ENCODE peak calls at places on chromosomes 13 and 19, in nine cellular contexts. V is GM12878, L is stomach, G is K562, O is tibial nerve, M is A549, N is HepG2, H is transverse colon, B is ovary. I is an unnamed sample.

GRCh38 chr19:5961969-5962945 is 15.7 kb downstream of the RANBP3 start:
- DNase-seq in V (no peak), L (peak), G (no peak), O (peak), M (no peak), N (peak), H (peak), B (no peak), I (no peak)

GRCh38 chr13:109862627-109863026 is 76.2 kb upstream of the IRS2 start:
- DNase-seq in V (no peak), L (no peak), G (no peak), O (no peak), M (no peak), N (no peak), H (no peak), B (no peak), I (no peak)

GRCh38 chr13:23817136-23817535 is 72.1 kb downstream of the MIPEP start:
- DNase-seq in V (no peak), L (no peak), G (no peak), O (no peak), M (no peak), N (no peak), H (no peak), B (no peak), I (no peak)

GRCh38 chr19:34493038-34493648 is 11.6 kb downstream of the WTIP start:
- DNase-seq in V (no peak), L (no peak), G (no peak), O (no peak), M (no peak), N (no peak), H (no peak), B (no peak), I (no peak)

GRCh38 chr13:113075711-113076110 is 29.9 kb upstream of the F7 start:
- DNase-seq in V (no peak), L (no peak), G (no peak), O (no peak), M (no peak), N (no peak), H (no peak), B (no peak), I (no peak)

GRCh38 chr19:41945135-41945766 is 13.9 kb downstream of the RABAC1 start:
- DNase-seq in V (peak), L (peak), G (no peak), O (no peak), M (no peak), N (no peak), H (peak), B (no peak), I (no peak)

GRCh38 chr13:79423801-79424642 is 18.0 kb upstream of the RBM26 start:
- DNase-seq in V (no peak), L (no peak), G (peak), O (no peak), M (peak), N (peak), H (no peak), B (no peak), I (no peak)

GRCh38 chr19:40398417-40399056 is 8.6 kb upstream of the HIPK4 start:
- DNase-seq in V (no peak), L (peak), G (peak), O (no peak), M (peak), N (no peak), H (peak), B (peak), I (no peak)

GRCh38 chr19:43725468-43725867 is 9.6 kb downstream of the IRGC start:
- DNase-seq in V (peak), L (no peak), G (no peak), O (no peak), M (no peak), N (no peak), H (no peak), B (no peak), I (no peak)

GRCh38 chr19:3024870-3025515 is 4.1 kb downstream of the TLE2 start:
- DNase-seq in V (no peak), L (no peak), G (peak), O (no peak), M (no peak), N (no peak), H (peak), B (no peak), I (no peak)

GRCh38 chr19:45428385-45429231 is 4.9 kb upstream of the ERCC1 start:
- DNase-seq in V (no peak), L (peak), G (peak), O (no peak), M (no peak), N (no peak), H (peak), B (peak), I (peak)

GRCh38 chr13:106083620-106084350 is 451.7 kb downstream of the EFNB2 start:
- DNase-seq in V (no peak), L (peak), G (no peak), O (no peak), M (peak), N (peak), H (peak), B (no peak), I (no peak)

GRCh38 chr19:32814624-32815023 is 54.9 kb downstream of the SLC7A9 start:
- DNase-seq in V (no peak), L (no peak), G (no peak), O (no peak), M (no peak), N (no peak), H (no peak), B (no peak), I (no peak)

GRCh38 chr19:39329948-39330347 is 5.9 kb downstream of the GMFG start:
- DNase-seq in V (no peak), L (no peak), G (no peak), O (no peak), M (no peak), N (no peak), H (no peak), B (no peak), I (no peak)

GRCh38 chr19:42135836-42136235 is 3.6 kb upstream of the POU2F2 start:
- DNase-seq in V (no peak), L (no peak), G (no peak), O (no peak), M (no peak), N (no peak), H (no peak), B (no peak), I (no peak)

GRCh38 chr13:66430266-66430665 is 799.9 kb downstream of the PCDH9 start:
- DNase-seq in V (no peak), L (no peak), G (no peak), O (no peak), M (no peak), N (no peak), H (no peak), B (no peak), I (no peak)
- H3K27ac ChIP-seq in V (no peak), L (no peak), G (no peak), O (no peak), M (no peak), N (no peak), H (no peak), B (no peak), I (no peak)

GRCh38 chr19:10007811-10008211 is 2.5 kb downstream of the COL5A3 start:
- DNase-seq in V (no peak), L (no peak), G (no peak), O (peak), M (no peak), N (no peak), H (no peak), B (no peak), I (no peak)
- TF ChIP-seq EP300 in V (no peak), L (no peak), G (no peak), O (no peak), M (no peak), N (no peak), H (no peak), B (no peak), I (no peak)

GRCh38 chr13:20127263-20127562 is 33.6 kb downstream of the GJA3 start:
- DNase-seq in V (no peak), L (no peak), G (no peak), O (no peak), M (no peak), N (peak), H (no peak), B (no peak), I (no peak)

GRCh38 chr13:20127563-20128458 is 33.0 kb downstream of the GJA3 start:
- DNase-seq in V (no peak), L (peak), G (no peak), O (peak), M (peak), N (peak), H (peak), B (peak), I (peak)

GRCh38 chr13:20130012-20130411 is 30.8 kb downstream of the GJA3 start:
- DNase-seq in V (no peak), L (no peak), G (no peak), O (no peak), M (no peak), N (no peak), H (no peak), B (no peak), I (no peak)

GRCh38 chr13:20129076-20129475 is 31.8 kb downstream of the GJA3 start:
- DNase-seq in V (no peak), L (no peak), G (no peak), O (no peak), M (no peak), N (no peak), H (no peak), B (no peak), I (peak)

DNA sequence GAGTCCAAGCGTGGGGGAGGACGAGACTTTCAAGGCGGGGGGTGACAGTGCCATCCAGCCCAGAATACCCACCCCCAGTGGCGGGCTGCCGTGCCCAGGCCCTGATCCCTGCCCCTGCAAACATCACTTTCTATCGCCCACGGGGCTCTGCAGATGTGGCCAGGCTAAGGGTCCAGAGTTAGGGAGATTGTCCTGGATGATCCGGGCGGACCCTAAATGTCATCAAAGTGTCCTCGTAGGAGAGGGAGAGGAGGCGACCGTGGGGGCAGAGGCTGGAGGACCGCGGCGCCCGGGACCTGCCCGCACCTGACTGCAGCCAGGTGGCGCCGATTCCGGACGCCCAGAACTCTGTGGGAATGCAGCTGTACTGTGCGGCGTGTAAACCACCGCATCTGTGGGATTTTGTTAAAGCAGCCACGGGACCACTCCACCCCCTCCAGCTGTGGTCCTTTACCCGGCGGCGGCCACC is 32.4 kb downstream of the GJA3 start:
- DNase-seq in V (no peak), L (peak), G (no peak), O (no peak), M (no peak), N (peak), H (peak), B (peak), I (no peak)
- H3K27ac ChIP-seq in V (no peak), L (peak), G (no peak), O (peak), M (peak), N (peak), H (peak), B (peak), I (peak)

GRCh38 chr19:18431351-18432197 is 6.4 kb downstream of the ISYNA1 start:
- DNase-seq in V (no peak), L (no peak), G (no peak), O (no peak), M (no peak), N (no peak), H (no peak), B (peak), I (no peak)

GRCh38 chr19:18434411-18435184 is 3.3 kb downstream of the ISYNA1 start:
- DNase-seq in V (no peak), L (no peak), G (no peak), O (no peak), M (no peak), N (no peak), H (no peak), B (peak), I (no peak)

GRCh38 chr19:18432275-18433038 is 5.5 kb downstream of the ISYNA1 start:
- DNase-seq in V (no peak), L (no peak), G (no peak), O (no peak), M (no peak), N (no peak), H (no peak), B (no peak), I (no peak)

GRCh38 chr19:18433735-18434398 is 4.1 kb downstream of the ISYNA1 start:
- DNase-seq in V (no peak), L (no peak), G (peak), O (no peak), M (no peak), N (no peak), H (no peak), B (peak), I (no peak)

DNA sequence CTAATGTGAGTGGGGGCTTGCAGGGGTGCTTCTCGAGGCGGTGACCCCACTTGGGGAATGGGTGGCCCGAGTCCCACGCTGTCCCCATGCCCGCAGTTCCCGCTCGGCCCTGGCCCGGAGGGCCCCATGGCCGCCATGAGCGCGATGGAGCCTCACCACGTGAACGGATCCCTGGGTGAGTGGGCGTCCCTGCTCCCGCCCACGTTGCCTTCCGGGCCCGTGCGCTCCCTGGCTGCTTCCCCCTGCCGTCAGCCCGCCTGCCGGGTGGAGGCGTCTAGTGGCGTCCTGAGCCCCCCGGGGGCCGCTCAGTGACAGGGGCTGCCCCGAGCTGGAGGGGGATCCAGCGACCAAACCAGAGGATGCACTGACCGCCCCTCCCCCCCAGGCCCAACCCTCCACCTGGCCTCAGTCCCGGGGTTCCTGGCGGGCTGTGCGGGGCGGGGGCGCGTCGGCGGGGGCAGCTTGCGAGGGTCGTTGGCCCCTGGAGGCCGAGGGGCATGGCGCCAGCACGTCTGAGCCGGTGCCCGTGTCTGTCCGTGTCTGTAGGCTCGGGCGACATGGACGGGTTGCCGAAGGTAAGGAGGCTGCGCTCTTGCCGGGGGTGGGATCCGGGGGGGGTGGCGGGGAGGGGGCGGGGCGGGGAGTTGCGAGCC is 4.8 kb downstream of the ISYNA1 start:
- DNase-seq in V (no peak), L (no peak), G (peak), O (no peak), M (no peak), N (no peak), H (no peak), B (peak), I (peak)
- TF ChIP-seq EP300 in V (no peak), L (no peak), G (no peak), O (no peak), M (no peak), N (no peak), H (no peak), B (no peak), I (no peak)

GRCh38 chr13:98476106-98476505 is 100.8 kb downstream of the STK24 start:
- DNase-seq in V (no peak), L (no peak), G (no peak), O (no peak), M (no peak), N (no peak), H (no peak), B (no peak), I (no peak)
- H3K27ac ChIP-seq in V (peak), L (peak), G (peak), O (peak), M (no peak), N (peak), H (peak), B (no peak), I (peak)

DNA sequence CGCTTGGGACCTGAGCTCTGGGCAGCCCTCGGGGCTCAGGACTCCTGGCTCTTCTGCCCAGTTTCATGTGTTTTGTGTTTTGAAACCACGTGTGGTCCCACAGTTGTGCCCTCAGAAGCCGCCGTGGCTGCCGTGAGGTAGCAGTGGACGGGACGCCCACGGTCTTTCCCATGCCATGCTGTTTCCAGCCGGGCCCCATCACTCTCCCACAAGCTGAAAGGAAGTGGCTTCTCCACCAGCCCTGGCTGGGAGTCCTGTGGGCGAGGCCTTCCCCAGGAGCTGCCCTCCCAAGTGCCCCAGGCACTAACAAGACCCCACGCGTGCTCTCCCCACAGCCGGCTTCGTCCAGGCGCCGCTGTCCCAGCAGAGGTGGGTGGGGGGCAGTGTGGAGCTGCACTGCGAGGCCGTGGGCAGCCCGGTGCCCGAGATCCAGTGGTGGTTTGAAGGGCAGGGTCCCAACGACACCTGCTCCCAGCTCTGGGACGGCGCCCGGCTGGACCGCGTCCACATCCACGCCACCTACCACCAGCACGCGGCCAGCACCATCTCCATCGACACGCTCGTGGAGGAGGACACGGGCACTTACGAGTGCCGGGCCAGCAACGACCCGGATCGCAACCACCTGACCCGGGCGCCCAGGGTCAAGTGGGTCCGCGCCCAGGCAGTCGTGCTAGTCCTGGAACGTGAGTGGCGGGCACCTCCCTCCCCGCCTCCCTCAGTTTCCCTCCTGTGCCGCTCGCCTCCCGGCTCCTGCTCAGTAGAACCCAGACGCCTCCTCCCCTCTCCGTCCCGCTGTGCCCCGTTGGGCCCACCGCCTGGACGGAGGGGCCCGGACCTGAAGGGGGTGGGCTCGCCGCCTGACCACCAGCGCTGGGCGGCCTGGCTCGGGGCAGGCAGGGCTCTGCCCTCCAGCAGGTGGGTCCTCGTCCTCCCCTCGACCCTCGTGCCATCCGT is 5.3 kb downstream of the BSG start:
- DNase-seq in V (no peak), L (no peak), G (no peak), O (no peak), M (no peak), N (no peak), H (no peak), B (no peak), I (no peak)
- TF ChIP-seq EP300 in V (no peak), L (no peak), G (no peak), O (no peak), M (no peak), N (no peak), H (no peak), B (no peak), I (no peak)

GRCh38 chr19:53333071-53333465 is 481 bp upstream of the ZNF845 start:
- DNase-seq in V (no peak), L (peak), G (no peak), O (peak), M (no peak), N (no peak), H (peak), B (peak), I (peak)
- H3K27ac ChIP-seq in V (no peak), L (peak), G (no peak), O (peak), M (no peak), N (peak), H (peak), B (no peak), I (peak)